ENCODE peak calls at places on chromosomes 1 and 21, in four cellular contexts. One of them, this sample, is unnamed.

GRCh38 chr1:45913183-45913924 is 109.9 kb downstream of the MAST2 start:
- ATAC-seq in CD8-positive, alpha-beta T cell: no peak
- ATAC-seq in activated T-helper 17 cell treated with anti-CD3 and anti-CD28 coated beads, Interleukin-2, amount 50 U/mL, for 72 hours: peak
- ATAC-seq in naive thymus-derived CD8-positive, alpha-beta T cell: no peak
- ATAC-seq in this sample: no peak

GRCh38 chr1:8004113-8004802 is 21.9 kb downstream of the ERRFI1 start:
- ATAC-seq in naive thymus-derived CD8-positive, alpha-beta T cell: no peak
- ATAC-seq in activated T-helper 17 cell treated with anti-CD3 and anti-CD28 coated beads, Interleukin-2, amount 50 U/mL, for 72 hours: no peak
- ATAC-seq in CD8-positive, alpha-beta T cell: no peak
- ATAC-seq in this sample: no peak

GRCh38 chr1:22472596-22472995 is 20.9 kb downstream of the ZBTB40 start:
- ATAC-seq in CD8-positive, alpha-beta T cell: no peak
- ATAC-seq in activated T-helper 17 cell treated with anti-CD3 and anti-CD28 coated beads, Interleukin-2, amount 50 U/mL, for 72 hours: no peak
- ATAC-seq in naive thymus-derived CD8-positive, alpha-beta T cell: no peak
- ATAC-seq in this sample: no peak

GRCh38 chr21:35352066-35352770 is 303.1 kb upstream of the RUNX1 start:
- ATAC-seq in naive thymus-derived CD8-positive, alpha-beta T cell: no peak
- ATAC-seq in CD8-positive, alpha-beta T cell: no peak
- ATAC-seq in activated T-helper 17 cell treated with anti-CD3 and anti-CD28 coated beads, Interleukin-2, amount 50 U/mL, for 72 hours: peak
- ATAC-seq in this sample: peak

GRCh38 chr1:197152662-197153061 is 6.2 kb upstream of the ASPM start:
- ATAC-seq in activated T-helper 17 cell treated with anti-CD3 and anti-CD28 coated beads, Interleukin-2, amount 50 U/mL, for 72 hours: no peak
- ATAC-seq in naive thymus-derived CD8-positive, alpha-beta T cell: no peak
- ATAC-seq in CD8-positive, alpha-beta T cell: no peak
- ATAC-seq in this sample: no peak

GRCh38 chr1:81179239-81179638 is 621.5 kb upstream of the ADGRL2 start:
- ATAC-seq in activated T-helper 17 cell treated with anti-CD3 and anti-CD28 coated beads, Interleukin-2, amount 50 U/mL, for 72 hours: no peak
- ATAC-seq in naive thymus-derived CD8-positive, alpha-beta T cell: no peak
- ATAC-seq in CD8-positive, alpha-beta T cell: no peak
- ATAC-seq in this sample: no peak

GRCh38 chr1:15132961-15133360 is 20.6 kb upstream of the TMEM51 start:
- ATAC-seq in CD8-positive, alpha-beta T cell: no peak
- ATAC-seq in naive thymus-derived CD8-positive, alpha-beta T cell: no peak
- ATAC-seq in activated T-helper 17 cell treated with anti-CD3 and anti-CD28 coated beads, Interleukin-2, amount 50 U/mL, for 72 hours: no peak
- ATAC-seq in this sample: no peak

GRCh38 chr1:37473431-37474050 is 839 bp upstream of the ZC3H12A start:
- ATAC-seq in activated T-helper 17 cell treated with anti-CD3 and anti-CD28 coated beads, Interleukin-2, amount 50 U/mL, for 72 hours: peak
- ATAC-seq in CD8-positive, alpha-beta T cell: peak
- ATAC-seq in naive thymus-derived CD8-positive, alpha-beta T cell: peak
- ATAC-seq in this sample: no peak

GRCh38 chr1:47679301-47679751 is 241.5 kb downstream of the FOXD2 start:
- ATAC-seq in naive thymus-derived CD8-positive, alpha-beta T cell: no peak
- ATAC-seq in CD8-positive, alpha-beta T cell: no peak
- ATAC-seq in activated T-helper 17 cell treated with anti-CD3 and anti-CD28 coated beads, Interleukin-2, amount 50 U/mL, for 72 hours: no peak
- ATAC-seq in this sample: no peak

GRCh38 chr1:221437924-221438323 is 304.0 kb downstream of the DUSP10 start:
- ATAC-seq in CD8-positive, alpha-beta T cell: no peak
- ATAC-seq in activated T-helper 17 cell treated with anti-CD3 and anti-CD28 coated beads, Interleukin-2, amount 50 U/mL, for 72 hours: peak
- ATAC-seq in naive thymus-derived CD8-positive, alpha-beta T cell: no peak
- ATAC-seq in this sample: no peak

GRCh38 chr1:159938221-159938852 is 7.1 kb downstream of the IGSF9 start:
- ATAC-seq in naive thymus-derived CD8-positive, alpha-beta T cell: no peak
- ATAC-seq in CD8-positive, alpha-beta T cell: no peak
- ATAC-seq in activated T-helper 17 cell treated with anti-CD3 and anti-CD28 coated beads, Interleukin-2, amount 50 U/mL, for 72 hours: peak
- ATAC-seq in this sample: peak

GRCh38 chr21:37455504-37455911 is 88.9 kb downstream of the DYRK1A start:
- ATAC-seq in CD8-positive, alpha-beta T cell: no peak
- ATAC-seq in activated T-helper 17 cell treated with anti-CD3 and anti-CD28 coated beads, Interleukin-2, amount 50 U/mL, for 72 hours: peak
- ATAC-seq in naive thymus-derived CD8-positive, alpha-beta T cell: no peak
- ATAC-seq in this sample: no peak

GRCh38 chr21:26136686-26137085 is 33.9 kb downstream of the APP start:
- ATAC-seq in CD8-positive, alpha-beta T cell: no peak
- ATAC-seq in activated T-helper 17 cell treated with anti-CD3 and anti-CD28 coated beads, Interleukin-2, amount 50 U/mL, for 72 hours: peak
- ATAC-seq in naive thymus-derived CD8-positive, alpha-beta T cell: peak
- ATAC-seq in this sample: peak

GRCh38 chr1:155171836-155172731 is 1.0 kb downstream of the KRTCAP2 start:
- ATAC-seq in activated T-helper 17 cell treated with anti-CD3 and anti-CD28 coated beads, Interleukin-2, amount 50 U/mL, for 72 hours: peak
- ATAC-seq in CD8-positive, alpha-beta T cell: peak
- ATAC-seq in naive thymus-derived CD8-positive, alpha-beta T cell: peak
- ATAC-seq in this sample: peak

GRCh38 chr1:80293818-80294217 is 1287.3 kb upstream of the ADGRL4 start:
- ATAC-seq in naive thymus-derived CD8-positive, alpha-beta T cell: no peak
- ATAC-seq in activated T-helper 17 cell treated with anti-CD3 and anti-CD28 coated beads, Interleukin-2, amount 50 U/mL, for 72 hours: no peak
- ATAC-seq in CD8-positive, alpha-beta T cell: no peak
- ATAC-seq in this sample: no peak

GRCh38 chr1:66527688-66528087 is 6.3 kb upstream of the SGIP1 start:
- ATAC-seq in CD8-positive, alpha-beta T cell: no peak
- ATAC-seq in naive thymus-derived CD8-positive, alpha-beta T cell: no peak
- ATAC-seq in activated T-helper 17 cell treated with anti-CD3 and anti-CD28 coated beads, Interleukin-2, amount 50 U/mL, for 72 hours: no peak
- ATAC-seq in this sample: no peak

GRCh38 chr1:3731951-3732746 is 20.1 kb upstream of the CCDC27 start:
- ATAC-seq in CD8-positive, alpha-beta T cell: no peak
- ATAC-seq in activated T-helper 17 cell treated with anti-CD3 and anti-CD28 coated beads, Interleukin-2, amount 50 U/mL, for 72 hours: no peak
- ATAC-seq in naive thymus-derived CD8-positive, alpha-beta T cell: no peak
- ATAC-seq in this sample: no peak

GRCh38 chr1:224387302-224387912 is 30.7 kb downstream of the CNIH4 start:
- ATAC-seq in activated T-helper 17 cell treated with anti-CD3 and anti-CD28 coated beads, Interleukin-2, amount 50 U/mL, for 72 hours: peak
- ATAC-seq in CD8-positive, alpha-beta T cell: peak
- ATAC-seq in naive thymus-derived CD8-positive, alpha-beta T cell: peak
- ATAC-seq in this sample: no peak

GRCh38 chr1:111553199-111553598 is 49.8 kb upstream of the ADORA3 start:
- ATAC-seq in CD8-positive, alpha-beta T cell: no peak
- ATAC-seq in naive thymus-derived CD8-positive, alpha-beta T cell: no peak
- ATAC-seq in activated T-helper 17 cell treated with anti-CD3 and anti-CD28 coated beads, Interleukin-2, amount 50 U/mL, for 72 hours: no peak
- ATAC-seq in this sample: no peak

GRCh38 chr1:36910281-36910725 is 124.0 kb downstream of the GRIK3 start:
- ATAC-seq in naive thymus-derived CD8-positive, alpha-beta T cell: no peak
- ATAC-seq in CD8-positive, alpha-beta T cell: no peak
- ATAC-seq in activated T-helper 17 cell treated with anti-CD3 and anti-CD28 coated beads, Interleukin-2, amount 50 U/mL, for 72 hours: no peak
- ATAC-seq in this sample: no peak

GRCh38 chr1:8116892-8117262 is 90.8 kb upstream of the ERRFI1 start:
- ATAC-seq in naive thymus-derived CD8-positive, alpha-beta T cell: no peak
- ATAC-seq in CD8-positive, alpha-beta T cell: no peak
- ATAC-seq in activated T-helper 17 cell treated with anti-CD3 and anti-CD28 coated beads, Interleukin-2, amount 50 U/mL, for 72 hours: no peak
- ATAC-seq in this sample: no peak

GRCh38 chr1:107135466-107135865 is 5.4 kb upstream of the NTNG1 start:
- ATAC-seq in naive thymus-derived CD8-positive, alpha-beta T cell: no peak
- ATAC-seq in CD8-positive, alpha-beta T cell: no peak
- ATAC-seq in activated T-helper 17 cell treated with anti-CD3 and anti-CD28 coated beads, Interleukin-2, amount 50 U/mL, for 72 hours: no peak
- ATAC-seq in this sample: no peak

GRCh38 chr1:161784963-161785362 is 18.8 kb downstream of the ATF6 start:
- ATAC-seq in activated T-helper 17 cell treated with anti-CD3 and anti-CD28 coated beads, Interleukin-2, amount 50 U/mL, for 72 hours: no peak
- ATAC-seq in CD8-positive, alpha-beta T cell: no peak
- ATAC-seq in naive thymus-derived CD8-positive, alpha-beta T cell: no peak
- ATAC-seq in this sample: no peak

GRCh38 chr1:231172411-231172810 is 10.6 kb downstream of the TRIM67 start:
- ATAC-seq in CD8-positive, alpha-beta T cell: no peak
- ATAC-seq in naive thymus-derived CD8-positive, alpha-beta T cell: no peak
- ATAC-seq in activated T-helper 17 cell treated with anti-CD3 and anti-CD28 coated beads, Interleukin-2, amount 50 U/mL, for 72 hours: no peak
- ATAC-seq in this sample: no peak

GRCh38 chr1:22790232-22791008 is 79.8 kb downstream of the EPHB2 start:
- ATAC-seq in activated T-helper 17 cell treated with anti-CD3 and anti-CD28 coated beads, Interleukin-2, amount 50 U/mL, for 72 hours: no peak
- ATAC-seq in CD8-positive, alpha-beta T cell: no peak
- ATAC-seq in naive thymus-derived CD8-positive, alpha-beta T cell: no peak
- ATAC-seq in this sample: no peak

GRCh38 chr1:37673920-37674319 is 18.4 kb upstream of the CDCA8 start:
- ATAC-seq in naive thymus-derived CD8-positive, alpha-beta T cell: peak
- ATAC-seq in activated T-helper 17 cell treated with anti-CD3 and anti-CD28 coated beads, Interleukin-2, amount 50 U/mL, for 72 hours: peak
- ATAC-seq in CD8-positive, alpha-beta T cell: peak
- ATAC-seq in this sample: no peak

GRCh38 chr1:245041058-245041698 is 113.6 kb upstream of the KIF26B start:
- ATAC-seq in activated T-helper 17 cell treated with anti-CD3 and anti-CD28 coated beads, Interleukin-2, amount 50 U/mL, for 72 hours: no peak
- ATAC-seq in naive thymus-derived CD8-positive, alpha-beta T cell: no peak
- ATAC-seq in CD8-positive, alpha-beta T cell: no peak
- ATAC-seq in this sample: no peak

GRCh38 chr1:3372317-3372716 is 82.1 kb upstream of the ARHGEF16 start:
- ATAC-seq in activated T-helper 17 cell treated with anti-CD3 and anti-CD28 coated beads, Interleukin-2, amount 50 U/mL, for 72 hours: peak
- ATAC-seq in naive thymus-derived CD8-positive, alpha-beta T cell: peak
- ATAC-seq in CD8-positive, alpha-beta T cell: no peak
- ATAC-seq in this sample: no peak

GRCh38 chr1:185343306-185343705 is 26.3 kb upstream of the IVNS1ABP start:
- ATAC-seq in naive thymus-derived CD8-positive, alpha-beta T cell: no peak
- ATAC-seq in activated T-helper 17 cell treated with anti-CD3 and anti-CD28 coated beads, Interleukin-2, amount 50 U/mL, for 72 hours: no peak
- ATAC-seq in CD8-positive, alpha-beta T cell: no peak
- ATAC-seq in this sample: no peak

GRCh38 chr1:167791281-167792209 is 69.8 kb downstream of the MPZL1 start:
- ATAC-seq in naive thymus-derived CD8-positive, alpha-beta T cell: no peak
- ATAC-seq in activated T-helper 17 cell treated with anti-CD3 and anti-CD28 coated beads, Interleukin-2, amount 50 U/mL, for 72 hours: no peak
- ATAC-seq in CD8-positive, alpha-beta T cell: no peak
- ATAC-seq in this sample: no peak

This sample was measured in stimulated activated memory B cell treated with anti-CD40 and anti-IgM and Interleukin-4, amounts not matched to agents 10 μg/mL and 1 μg/mL and 100 μg/mL, for 72 hours.